ENCODE peak calls at places on chromosomes 11 and 22, in six cellular contexts. Q is stomach, C is lower leg skin, K is adrenal gland, P is heart left ventricle, W is thyroid gland. E is an unnamed sample.

GRCh38 chr11:35418847-35419712 is at the start of gene SLC1A2:
- DNase-seq in Q (no peak), C (no peak), W (no peak), P (peak), K (no peak), E (no peak)

GRCh38 chr11:13761712-13762111 is 93.2 kb downstream of the FAR1 start:
- DNase-seq in K (no peak), P (no peak), W (no peak), Q (no peak), C (no peak), E (no peak)

GRCh38 chr11:86255896-86256295 is 11.3 kb downstream of the EED start:
- DNase-seq in C (no peak), K (no peak), Q (no peak), W (no peak), P (no peak), E (no peak)

GRCh38 chr11:69542314-69543168 is 61.1 kb downstream of the LINC01488 start:
- DNase-seq in K (no peak), W (no peak), C (no peak), Q (no peak), P (no peak), E (no peak)

GRCh38 chr22:42431401-42432019 is 693 bp downstream of the NFAM1 start:
- DNase-seq in P (no peak), K (no peak), Q (no peak), C (no peak), W (peak), E (no peak)

GRCh38 chr22:39514373-39514973 is 5.9 kb upstream of the ATF4 start:
- DNase-seq in C (no peak), Q (peak), K (peak), P (peak), W (peak), E (no peak)

GRCh38 chr22:21876486-21877176 is 9.2 kb upstream of the MAPK1 start:
- DNase-seq in W (no peak), P (no peak), K (no peak), Q (no peak), C (no peak), E (no peak)

GRCh38 chr22:27650572-27650971 is 151.0 kb downstream of the MN1 start:
- DNase-seq in Q (no peak), C (no peak), K (no peak), P (no peak), W (no peak), E (no peak)

GRCh38 chr11:134685981-134686380 is 273.9 kb upstream of the B3GAT1 start:
- DNase-seq in C (no peak), W (no peak), K (no peak), Q (no peak), P (no peak), E (no peak)

GRCh38 chr11:116862101-116862637 is 24.7 kb upstream of the APOA1 start:
- DNase-seq in K (no peak), W (no peak), Q (no peak), C (no peak), P (no peak), E (no peak)

GRCh38 chr11:7775689-7776088 is 21.1 kb downstream of the OR5P2 start:
- DNase-seq in K (no peak), C (no peak), P (no peak), W (no peak), Q (no peak), E (no peak)

GRCh38 chr11:88292156-88292844 is 45.2 kb downstream of the CTSC start:
- DNase-seq in Q (peak), P (peak), C (no peak), W (peak), K (peak), E (no peak)

GRCh38 chr22:45638197-45638596 is 33.4 kb upstream of the ATXN10 start:
- DNase-seq in C (no peak), W (no peak), K (no peak), Q (no peak), P (no peak), E (no peak)

GRCh38 chr11:5807580-5807979 is 1.1 kb upstream of the OR52N2 start:
- DNase-seq in W (no peak), K (no peak), C (no peak), Q (no peak), P (no peak), E (no peak)

GRCh38 chr11:28525636-28526405 is 417.6 kb downstream of the METTL15 start:
- DNase-seq in K (no peak), C (no peak), Q (no peak), W (no peak), P (no peak), E (no peak)

GRCh38 chr11:77299528-77299993 is 1.9 kb downstream of the GDPD4 start:
- DNase-seq in W (no peak), P (no peak), Q (peak), K (no peak), C (no peak), E (no peak)

GRCh38 chr22:17897864-17898263 is 123.6 kb upstream of the BID start:
- DNase-seq in Q (no peak), W (no peak), P (no peak), K (no peak), C (no peak), E (no peak)

GRCh38 chr11:1693327-1694063 is 3.5 kb upstream of the KRTAP5-6 start:
- DNase-seq in P (peak), C (peak), W (peak), Q (peak), K (peak), E (peak)

GRCh38 chr11:10476927-10477689 is 22.0 kb downstream of the AMPD3 start:
- DNase-seq in K (peak), W (peak), Q (no peak), P (no peak), C (no peak), E (no peak)

GRCh38 chr11:45751430-45751829 is 53.5 kb upstream of the SLC35C1 start:
- DNase-seq in K (no peak), C (no peak), Q (no peak), P (no peak), W (no peak), E (no peak)

GRCh38 chr22:21014202-21015050 is 539 bp upstream of the P2RX6 start:
- DNase-seq in C (peak), W (peak), P (peak), K (peak), Q (peak), E (peak)

GRCh38 chr11:112962854-112963367 is 1.7 kb downstream of the NCAM1 start:
- DNase-seq in W (peak), P (peak), K (peak), C (no peak), Q (peak), E (no peak)

GRCh38 chr11:1174441-1175370 is 17.0 kb downstream of the MUC5AC start:
- DNase-seq in P (peak), W (no peak), Q (no peak), C (no peak), K (no peak), E (no peak)

GRCh38 chr22:34973926-34974325 is 92.0 kb upstream of the ISX start:
- DNase-seq in W (no peak), Q (no peak), K (no peak), C (no peak), P (no peak), E (no peak)

GRCh38 chr22:40216041-40216756 is 38.5 kb downstream of the TNRC6B start:
- DNase-seq in K (no peak), W (no peak), Q (peak), P (no peak), C (no peak), E (peak)

GRCh38 chr11:127859941-127860354 is 727.4 kb downstream of the ETS1 start:
- DNase-seq in W (no peak), Q (no peak), K (no peak), P (no peak), C (no peak), E (no peak)

GRCh38 chr11:35114901-35115687 is 23.9 kb upstream of the CD44 start:
- DNase-seq in Q (no peak), W (no peak), C (no peak), K (no peak), P (no peak), E (no peak)

GRCh38 chr11:86814775-86815174 is 14.4 kb downstream of the PRSS23 start:
- DNase-seq in C (no peak), P (no peak), K (no peak), Q (no peak), W (no peak), E (no peak)

GRCh38 chr11:74397531-74398243 is 546 bp downstream of the PGM2L1 start:
- DNase-seq in Q (peak), C (no peak), K (no peak), P (peak), W (peak), E (peak)
- TF ChIP-seq POLR2A in Q (no peak), C (no peak), K (no peak), P (no peak), W (no peak), E (no peak)

GRCh38 chr11:66652651-66653050 is 14.1 kb downstream of the RBM4 start:
- DNase-seq in P (no peak), W (no peak), C (no peak), Q (no peak), K (no peak), E (no peak)
- TF ChIP-seq POLR2A in P (no peak), W (no peak), C (no peak), Q (no peak), K (no peak), E (peak)

GRCh38 chr11:75337195-75337654 is 14.2 kb downstream of the ARRB1 start:
- DNase-seq in P (peak), C (no peak), Q (no peak), K (no peak), W (no peak), E (no peak)
- TF ChIP-seq POLR2A in P (no peak), C (no peak), Q (no peak), K (no peak), W (no peak), E (no peak)

GRCh38 chr22:38491707-38492348 is 14.3 kb downstream of the DDX17 start:
- DNase-seq in W (no peak), Q (no peak), C (no peak), P (no peak), K (no peak), E (no peak)

GRCh38 chr22:38497869-38498268 is 8.2 kb downstream of the DDX17 start:
- DNase-seq in Q (no peak), W (no peak), P (no peak), C (no peak), K (no peak), E (no peak)

GRCh38 chr22:38494939-38495338 is 11.2 kb downstream of the DDX17 start:
- DNase-seq in P (no peak), C (no peak), Q (no peak), W (no peak), K (no peak), E (no peak)

GRCh38 chr22:38490915-38491314 is 15.2 kb downstream of the DDX17 start:
- DNase-seq in Q (peak), K (peak), C (no peak), P (peak), W (peak), E (no peak)

GRCh38 chr22:38494498-38494897 is 11.6 kb downstream of the DDX17 start:
- DNase-seq in Q (no peak), C (no peak), K (no peak), P (no peak), W (no peak), E (no peak)
- TF ChIP-seq POLR2A in Q (no peak), C (no peak), K (no peak), P (no peak), W (no peak), E (peak)

GRCh38 chr11:60905047-60905446 is 1.3 kb downstream of the PRPF19 start:
- DNase-seq in Q (no peak), K (no peak), W (no peak), C (no peak), P (no peak), E (no peak)

GRCh38 chr11:60902625-60903024 is 3.8 kb downstream of the PRPF19 start:
- DNase-seq in W (no peak), C (no peak), P (no peak), K (no peak), Q (no peak), E (no peak)

GRCh38 chr11:60905551-60906113 is 753 bp downstream of the PRPF19 start:
- DNase-seq in W (peak), P (no peak), C (no peak), Q (no peak), K (peak), E (no peak)

GRCh38 chr11:60908803-60909202 is 2.4 kb upstream of the PRPF19 start:
- DNase-seq in W (no peak), Q (no peak), C (no peak), K (no peak), P (no peak), E (no peak)

DNA sequence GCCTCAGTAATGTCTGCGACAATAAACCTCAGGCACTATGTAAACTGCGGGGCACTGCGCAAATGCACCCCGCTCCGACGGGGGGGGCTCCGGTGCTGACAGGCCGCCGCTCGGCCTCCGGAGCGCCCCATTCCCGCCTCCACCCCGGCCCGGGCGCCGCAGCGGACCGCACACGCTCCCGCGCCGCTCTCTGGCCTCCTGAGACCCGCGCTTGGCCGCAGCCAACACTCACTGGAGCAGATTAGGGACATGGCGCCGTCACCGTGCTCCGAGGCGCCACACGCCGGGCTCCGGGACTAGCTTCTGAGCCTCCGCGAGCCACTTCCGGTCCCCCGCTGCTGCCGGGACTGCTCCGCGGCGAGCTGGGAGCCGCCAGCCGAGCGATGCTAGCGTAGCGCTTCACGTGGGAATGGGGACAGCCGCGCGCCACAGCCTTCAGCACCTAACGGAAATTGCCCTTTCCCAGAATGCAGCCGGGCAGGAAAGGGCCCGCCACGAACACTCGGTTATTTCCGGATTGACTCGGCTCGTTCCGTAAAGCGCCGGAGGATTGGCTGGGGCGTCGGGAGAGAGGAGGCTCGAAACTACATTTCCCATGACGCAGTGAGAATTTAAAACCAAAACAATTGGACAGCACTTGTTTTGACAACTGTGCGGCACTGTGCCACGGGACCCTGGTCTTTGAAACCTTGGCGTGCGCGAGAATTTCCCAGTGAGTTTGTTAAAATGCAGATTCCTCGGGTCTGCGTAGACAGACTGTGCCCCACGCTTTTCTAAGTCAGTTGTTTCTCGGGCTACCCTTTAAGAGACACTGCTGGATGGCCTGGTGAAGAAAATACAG is at the start of gene PRPF19:
- DNase-seq in P (peak), Q (peak), K (peak), C (peak), W (peak), E (peak)
- TF ChIP-seq POLR2A in P (peak), Q (peak), K (peak), C (no peak), W (peak), E (peak)

GRCh38 chr11:65497141-65498041 is 1.5 kb upstream of the MALAT1 start:
- DNase-seq in Q (peak), K (peak), C (peak), W (peak), P (peak), E (peak)
- TF ChIP-seq POLR2A in Q (peak), K (peak), C (peak), W (peak), P (peak), E (peak)

DNA sequence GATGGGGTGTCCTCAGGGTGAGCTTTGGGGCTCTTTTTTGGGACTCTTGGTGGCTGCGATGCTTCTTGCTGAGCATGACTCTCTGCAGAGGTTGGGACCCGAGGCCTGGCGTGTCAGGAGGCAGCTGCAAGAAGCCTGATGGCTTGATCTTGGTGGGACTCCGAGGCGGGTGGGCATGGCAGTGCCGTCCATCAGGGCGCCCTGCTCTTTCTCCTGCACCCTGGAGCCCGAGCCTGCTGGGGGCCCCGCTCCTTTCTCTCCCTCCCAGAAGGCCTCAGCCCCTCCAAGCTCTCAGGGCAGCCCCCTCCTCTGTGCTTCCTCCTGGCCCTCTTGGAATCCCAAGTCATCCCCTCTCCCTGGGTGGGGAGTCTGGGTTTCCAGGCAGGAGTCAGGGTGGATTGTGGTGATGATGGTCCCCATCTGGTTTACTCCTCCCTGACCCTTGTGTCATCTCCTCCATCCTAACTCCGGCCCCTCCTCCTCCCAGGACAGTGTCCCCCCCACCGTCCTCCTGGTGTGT is 432.8 kb downstream of the TBC1D22A start:
- DNase-seq in K (peak), C (no peak), W (no peak), P (no peak), Q (peak), E (no peak)
- TF ChIP-seq POLR2A in K (no peak), C (no peak), W (no peak), P (no peak), Q (no peak), E (no peak)

GRCh38 chr22:23213581-23214341 is 33.5 kb downstream of the BCR start:
- DNase-seq in Q (no peak), P (no peak), C (no peak), K (no peak), W (no peak), E (no peak)

GRCh38 chr22:23212061-23213030 is 32.0 kb downstream of the BCR start:
- DNase-seq in W (peak), C (no peak), Q (no peak), K (no peak), P (no peak), E (no peak)

GRCh38 chr22:23210428-23211170 is 30.3 kb downstream of the BCR start:
- DNase-seq in P (no peak), K (no peak), Q (no peak), W (no peak), C (no peak), E (no peak)

GRCh38 chr22:23213031-23213555 is 32.8 kb downstream of the BCR start:
- DNase-seq in K (no peak), P (no peak), W (no peak), C (no peak), Q (no peak), E (no peak)

GRCh38 chr22:23211622-23212021 is 31.3 kb downstream of the BCR start:
- DNase-seq in W (no peak), P (no peak), C (no peak), Q (no peak), K (no peak), E (no peak)
- TF ChIP-seq POLR2A in W (no peak), P (no peak), C (no peak), Q (no peak), K (no peak), E (no peak)

E was measured in GM12892.